ENCODE peak calls at places on chromosomes 13 and 19, in eight cellular contexts. E is PC-3, S is IMR-90, C is fibroblast of pulmonary artery, L is AG09309, W is breast epithelium, B is fibroblast of mammary gland, A is pancreas. H is an unnamed sample.

GRCh38 chr13:33524086-33524485 is 238.5 kb upstream of the STARD13 start:
- DNase-seq in A (no peak), L (peak), S (peak), C (peak), E (peak), W (no peak), B (peak), H (no peak)

GRCh38 chr19:46386996-46387712 is 26.2 kb downstream of the CCDC8 start:
- DNase-seq in L (no peak), A (no peak), C (no peak), S (no peak), W (no peak), E (no peak), B (no peak), H (no peak)

GRCh38 chr19:48203227-48203793 is 32.8 kb downstream of the ZSWIM9 start:
- DNase-seq in W (no peak), L (no peak), S (no peak), E (no peak), A (no peak), C (no peak), B (no peak), H (no peak)

GRCh38 chr19:3222709-3223108 is 1.8 kb upstream of the CELF5 start:
- DNase-seq in S (no peak), L (no peak), W (no peak), A (no peak), B (no peak), E (no peak), C (no peak), H (no peak)

GRCh38 chr13:107374038-107374437 is 806.1 kb upstream of the ARGLU1 start:
- DNase-seq in W (no peak), L (no peak), A (no peak), B (peak), C (no peak), E (no peak), S (peak), H (no peak)

GRCh38 chr19:410243-410781 is 1.4 kb upstream of the C2CD4C start:
- DNase-seq in L (no peak), W (no peak), C (no peak), B (no peak), S (no peak), E (no peak), A (peak), H (no peak)

GRCh38 chr13:114077121-114077937 is 55.1 kb downstream of the RASA3 start:
- DNase-seq in A (no peak), E (no peak), B (no peak), W (no peak), L (no peak), S (no peak), C (no peak), H (no peak)

GRCh38 chr13:40664100-40665060 is 2.1 kb downstream of the FOXO1 start:
- DNase-seq in E (peak), C (peak), W (peak), A (peak), L (no peak), S (no peak), B (no peak), H (peak)

GRCh38 chr13:34810996-34811395 is 131.1 kb upstream of the NBEA start:
- DNase-seq in A (no peak), L (no peak), W (no peak), C (no peak), B (no peak), S (no peak), E (no peak), H (no peak)

GRCh38 chr13:35953537-35954206 is 177.5 kb downstream of the DCLK1 start:
- DNase-seq in C (peak), B (peak), S (peak), E (peak), W (peak), A (peak), L (peak), H (peak)

GRCh38 chr19:17556995-17557394 is 1.5 kb downstream of the COLGALT1 start:
- DNase-seq in B (no peak), W (no peak), S (no peak), E (no peak), L (no peak), C (no peak), A (no peak), H (no peak)
- H3K4me3 ChIP-seq in B (peak), W (peak), S (no peak), E (peak), L (peak), C (peak), A (no peak), H (no peak)

GRCh38 chr19:16897572-16898056 is 8.8 kb downstream of the F2RL3 start:
- DNase-seq in C (no peak), S (no peak), L (no peak), A (no peak), E (no peak), W (no peak), B (peak), H (peak)

GRCh38 chr19:16898306-16899015 is 9.7 kb downstream of the F2RL3 start:
- DNase-seq in E (no peak), W (no peak), C (no peak), L (no peak), B (no peak), S (no peak), A (no peak), H (no peak)

GRCh38 chr19:16896098-16896912 is 7.5 kb downstream of the F2RL3 start:
- DNase-seq in E (no peak), L (no peak), W (no peak), C (no peak), A (peak), S (no peak), B (no peak), H (no peak)

GRCh38 chr19:16895467-16896097 is 6.8 kb downstream of the F2RL3 start:
- DNase-seq in E (no peak), B (peak), C (peak), W (no peak), S (no peak), A (no peak), L (no peak), H (no peak)

DNA sequence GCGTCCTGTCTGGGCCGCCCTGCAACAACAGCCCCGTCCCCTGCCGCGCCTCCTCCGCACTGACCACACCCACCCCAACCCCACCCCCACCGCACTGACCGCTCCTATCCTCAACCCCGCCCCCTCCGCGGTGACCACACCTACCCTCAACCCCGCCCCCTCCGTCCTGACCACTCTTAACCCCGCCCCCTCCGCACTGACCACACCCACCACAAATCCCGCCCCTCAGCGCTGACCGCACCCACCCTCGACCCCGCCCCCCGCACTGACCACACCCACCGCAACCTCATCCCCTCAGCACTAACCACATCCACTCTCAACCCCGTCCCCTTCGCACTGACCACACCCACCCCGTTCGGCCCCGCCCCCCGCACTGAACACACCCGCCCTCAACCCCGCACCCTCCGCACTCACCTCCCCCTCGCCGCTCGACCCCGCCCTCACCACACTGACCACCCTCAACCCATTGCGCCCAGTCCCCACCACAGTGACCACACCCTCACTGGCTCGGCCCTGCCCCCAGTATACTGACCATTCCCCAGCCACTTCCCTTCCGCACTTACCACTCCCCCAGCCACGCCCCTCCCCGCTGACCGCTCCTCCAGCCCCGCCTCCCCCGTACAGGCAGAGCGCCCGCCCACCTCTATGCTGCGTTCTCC is 8.2 kb downstream of the F2RL3 start:
- DNase-seq in E (peak), A (peak), L (peak), W (peak), S (peak), C (peak), B (peak), H (peak)
- H3K4me3 ChIP-seq in E (peak), A (peak), L (peak), W (peak), S (peak), C (peak), B (peak), H (peak)

GRCh38 chr13:30696278-30697176 is 38.8 kb upstream of the ALOX5AP start:
- DNase-seq in B (peak), W (no peak), A (no peak), L (no peak), S (peak), E (no peak), C (no peak), H (no peak)

GRCh38 chr13:30698023-30698422 is 37.3 kb upstream of the ALOX5AP start:
- DNase-seq in B (peak), S (peak), A (no peak), C (peak), L (no peak), W (no peak), E (no peak), H (no peak)

GRCh38 chr13:30700364-30700763 is 35.0 kb upstream of the ALOX5AP start:
- DNase-seq in C (no peak), E (no peak), L (no peak), S (no peak), B (no peak), A (no peak), W (no peak), H (no peak)

GRCh38 chr13:30698488-30699005 is 36.8 kb upstream of the ALOX5AP start:
- DNase-seq in B (no peak), E (no peak), C (no peak), S (no peak), W (no peak), L (no peak), A (no peak), H (no peak)

GRCh38 chr13:30697177-30697953 is 38.0 kb upstream of the ALOX5AP start:
- DNase-seq in B (no peak), S (no peak), L (no peak), W (no peak), A (no peak), C (no peak), E (no peak), H (peak)
- H3K4me3 ChIP-seq in B (no peak), S (no peak), L (no peak), W (peak), A (no peak), C (no peak), E (no peak), H (no peak)

GRCh38 chr19:55657004-55657747 is 2.3 kb downstream of the U2AF2 start:
- DNase-seq in S (no peak), L (no peak), C (no peak), E (peak), B (peak), W (no peak), A (peak), H (peak)
- H3K4me3 ChIP-seq in S (peak), L (peak), C (peak), E (peak), B (peak), W (peak), A (no peak), H (peak)

DNA sequence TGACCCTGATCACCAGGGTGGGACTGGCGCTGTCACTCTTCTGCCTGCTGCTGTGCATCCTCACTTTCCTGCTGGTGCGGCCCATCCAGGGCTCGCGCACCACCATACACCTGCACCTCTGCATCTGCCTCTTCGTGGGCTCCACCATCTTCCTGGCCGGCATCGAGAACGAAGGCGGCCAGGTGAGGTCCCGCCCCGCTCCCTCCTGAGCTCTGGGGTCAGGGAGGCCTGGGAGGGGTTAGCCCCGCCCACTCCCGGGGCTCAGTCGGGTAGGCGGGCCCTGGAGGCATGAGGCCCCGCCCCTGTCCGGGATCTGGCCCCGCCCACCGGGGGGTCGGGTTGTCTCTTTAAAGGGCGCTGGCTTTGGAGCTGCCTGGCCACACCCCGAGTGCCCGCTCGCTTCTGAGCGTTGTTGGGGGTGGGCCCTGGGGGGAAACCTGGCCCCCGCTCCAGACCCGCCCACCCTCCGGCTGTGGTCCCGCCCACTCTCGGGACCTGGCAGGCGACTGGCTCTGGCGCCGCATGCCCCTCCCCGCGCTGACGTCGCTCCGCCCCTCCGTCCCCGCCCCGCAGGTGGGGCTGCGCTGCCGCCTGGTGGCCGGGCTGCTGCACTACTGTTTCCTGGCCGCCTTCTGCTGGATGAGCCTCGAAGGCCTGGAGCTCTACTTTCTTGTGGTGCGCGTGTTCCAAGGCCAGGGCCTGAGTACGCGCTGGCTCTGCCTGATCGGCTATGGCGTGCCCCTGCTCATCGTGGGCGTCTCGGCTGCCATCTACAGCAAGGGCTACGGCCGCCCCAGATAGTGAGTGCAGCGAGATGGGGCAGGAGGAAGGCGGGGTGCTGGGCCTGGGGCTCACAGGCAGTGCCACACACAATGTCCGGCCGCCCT is 13.1 kb downstream of the DDX39A start:
- DNase-seq in E (peak), A (peak), B (peak), L (no peak), S (peak), C (peak), W (peak), H (peak)
- H3K4me3 ChIP-seq in E (no peak), A (no peak), B (no peak), L (no peak), S (peak), C (no peak), W (peak), H (peak)

GRCh38 chr13:51423766-51424165 is 29.1 kb downstream of the INTS6 start:
- DNase-seq in E (no peak), C (no peak), W (no peak), S (no peak), B (no peak), A (no peak), L (no peak), H (no peak)

GRCh38 chr13:51432576-51432975 is 20.3 kb downstream of the INTS6 start:
- DNase-seq in L (no peak), C (no peak), A (no peak), B (no peak), W (no peak), E (no peak), S (no peak), H (no peak)

GRCh38 chr13:51425410-51426042 is 27.3 kb downstream of the INTS6 start:
- DNase-seq in E (no peak), W (no peak), B (peak), S (peak), A (no peak), C (peak), L (peak), H (peak)

GRCh38 chr13:51422484-51422883 is 30.4 kb downstream of the INTS6 start:
- DNase-seq in B (no peak), L (no peak), E (no peak), S (no peak), C (no peak), A (no peak), W (no peak), H (peak)

DNA sequence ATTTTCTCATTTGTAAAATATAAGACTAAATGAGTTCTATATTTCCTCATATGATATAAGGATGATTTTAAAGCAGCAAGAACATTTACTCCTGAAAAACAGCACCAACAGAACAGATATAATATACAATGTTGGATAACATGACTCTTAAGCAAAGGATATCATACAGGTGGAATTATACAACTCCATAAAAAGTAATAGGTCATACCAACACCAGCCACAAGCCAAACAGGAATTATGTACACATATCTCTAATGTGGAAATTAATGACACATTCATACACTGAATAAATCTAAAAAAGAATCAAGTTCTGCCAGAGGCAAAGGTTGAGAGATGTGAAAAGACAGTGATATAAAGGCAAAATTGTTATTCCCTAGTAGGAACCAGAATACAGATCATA is 25.9 kb downstream of the INTS6 start:
- DNase-seq in B (no peak), S (no peak), E (no peak), A (no peak), L (no peak), W (no peak), C (no peak), H (peak)
- H3K4me3 ChIP-seq in B (no peak), S (no peak), E (no peak), A (no peak), L (no peak), W (no peak), C (no peak), H (no peak)

GRCh38 chr19:49427339-49427738 is 2.2 kb downstream of the GFY start:
- DNase-seq in S (no peak), E (no peak), L (no peak), A (no peak), W (no peak), B (no peak), C (no peak), H (no peak)

GRCh38 chr19:49430678-49431329 is 5.6 kb downstream of the GFY start:
- DNase-seq in B (no peak), S (no peak), W (no peak), C (no peak), E (no peak), A (no peak), L (no peak), H (no peak)

GRCh38 chr19:49427855-49428546 is 2.8 kb downstream of the GFY start:
- DNase-seq in W (no peak), B (no peak), L (no peak), C (no peak), E (peak), S (no peak), A (peak), H (no peak)

GRCh38 chr19:49430172-49430677 is 5.0 kb downstream of the GFY start:
- DNase-seq in L (no peak), B (no peak), E (no peak), S (no peak), C (no peak), A (no peak), W (no peak), H (no peak)

GRCh38 chr19:49428547-49429451 is 3.6 kb downstream of the GFY start:
- DNase-seq in C (no peak), S (no peak), A (no peak), E (no peak), L (no peak), B (no peak), W (no peak), H (no peak)
- H3K4me3 ChIP-seq in C (no peak), S (no peak), A (no peak), E (peak), L (no peak), B (no peak), W (peak), H (no peak)

GRCh38 chr13:27791146-27791900 is 960 bp upstream of the GSX1 start:
- DNase-seq in S (no peak), E (no peak), A (no peak), B (no peak), W (no peak), C (no peak), L (no peak), H (no peak)
- H3K4me3 ChIP-seq in S (no peak), E (peak), A (no peak), B (no peak), W (peak), C (no peak), L (peak), H (no peak)

H was measured in epithelial cell of esophagus.